ENCODE peak calls at places on chromosomes 5 and 9, in nine cellular contexts. I, A, O, P, B, S, M, U and E are unnamed samples.

GRCh38 chr9:134536101-134536900 is 105.3 kb upstream of the COL5A1 start:
- DNase-seq in M (peak), P (no peak), B (peak), S (peak), A (peak), O (peak), I (no peak), U (no peak), E (no peak)

GRCh38 chr5:180636016-180636402 is 13.4 kb downstream of the FLT4 start:
- DNase-seq in A (no peak), P (no peak), S (no peak), M (no peak), O (no peak), B (no peak), U (no peak), I (no peak), E (peak)

GRCh38 chr5:61809651-61810050 is 477.6 kb downstream of the ZSWIM6 start:
- DNase-seq in O (no peak), U (no peak), I (peak), P (no peak), A (no peak), M (no peak), S (no peak), B (no peak), E (no peak)

GRCh38 chr5:169906745-169907649 is 73.3 kb downstream of the INSYN2B start:
- DNase-seq in S (no peak), I (no peak), B (no peak), A (peak), M (no peak), U (no peak), O (peak), P (no peak), E (no peak)

GRCh38 chr5:54844905-54845566 is 140.4 kb downstream of the ESM1 start:
- DNase-seq in U (no peak), P (peak), A (peak), B (peak), S (peak), M (peak), I (peak), O (peak), E (no peak)

GRCh38 chr9:114591206-114591853 is 3.8 kb downstream of the ATP6V1G1 start:
- DNase-seq in U (no peak), B (no peak), M (no peak), O (no peak), I (no peak), S (no peak), A (peak), P (no peak), E (no peak)

GRCh38 chr5:98927988-98928801 is 612 bp downstream of the CHD1 start:
- DNase-seq in O (peak), I (peak), A (peak), S (peak), M (peak), B (peak), U (peak), P (no peak), E (peak)

GRCh38 chr9:100670719-100671118 is 92.8 kb downstream of the CAVIN4 start:
- DNase-seq in M (no peak), O (no peak), U (no peak), I (no peak), B (no peak), P (no peak), S (no peak), A (no peak), E (no peak)

GRCh38 chr9:109264865-109265532 is 55.9 kb downstream of the EPB41L4B start:
- DNase-seq in P (no peak), U (peak), B (peak), M (no peak), S (no peak), O (no peak), I (peak), A (no peak), E (no peak)

GRCh38 chr9:114364528-114365041 is 23.2 kb downstream of the AKNA start:
- DNase-seq in S (no peak), M (no peak), O (no peak), A (no peak), B (no peak), I (no peak), P (no peak), U (no peak), E (peak)

GRCh38 chr5:29750453-29750852 is 1443.0 kb upstream of the CDH6 start:
- DNase-seq in U (no peak), P (no peak), M (no peak), S (no peak), A (no peak), I (no peak), O (no peak), B (no peak), E (no peak)

GRCh38 chr9:104276709-104277245 is 182.7 kb downstream of the SMC2 start:
- DNase-seq in O (no peak), S (peak), A (no peak), P (no peak), I (peak), B (peak), U (no peak), M (peak), E (no peak)

GRCh38 chr5:123647066-123647465 is 135.1 kb downstream of the CSNK1G3 start:
- DNase-seq in I (no peak), S (no peak), A (no peak), U (no peak), O (no peak), M (no peak), P (no peak), B (no peak), E (no peak)

GRCh38 chr9:132207839-132208615 is 46.2 kb downstream of the NTNG2 start:
- DNase-seq in S (no peak), P (no peak), I (no peak), B (no peak), A (no peak), O (no peak), U (no peak), M (no peak), E (no peak)

GRCh38 chr5:151448038-151448985 is 909 bp downstream of the SLC36A1 start:
- DNase-seq in A (peak), M (peak), I (peak), S (no peak), O (no peak), U (peak), B (no peak), P (no peak), E (no peak)
- TF ChIP-seq CTCF in A (no peak), M (peak), I (peak), S (peak), O (no peak), U (peak), B (peak), P (no peak), E (no peak)

DNA sequence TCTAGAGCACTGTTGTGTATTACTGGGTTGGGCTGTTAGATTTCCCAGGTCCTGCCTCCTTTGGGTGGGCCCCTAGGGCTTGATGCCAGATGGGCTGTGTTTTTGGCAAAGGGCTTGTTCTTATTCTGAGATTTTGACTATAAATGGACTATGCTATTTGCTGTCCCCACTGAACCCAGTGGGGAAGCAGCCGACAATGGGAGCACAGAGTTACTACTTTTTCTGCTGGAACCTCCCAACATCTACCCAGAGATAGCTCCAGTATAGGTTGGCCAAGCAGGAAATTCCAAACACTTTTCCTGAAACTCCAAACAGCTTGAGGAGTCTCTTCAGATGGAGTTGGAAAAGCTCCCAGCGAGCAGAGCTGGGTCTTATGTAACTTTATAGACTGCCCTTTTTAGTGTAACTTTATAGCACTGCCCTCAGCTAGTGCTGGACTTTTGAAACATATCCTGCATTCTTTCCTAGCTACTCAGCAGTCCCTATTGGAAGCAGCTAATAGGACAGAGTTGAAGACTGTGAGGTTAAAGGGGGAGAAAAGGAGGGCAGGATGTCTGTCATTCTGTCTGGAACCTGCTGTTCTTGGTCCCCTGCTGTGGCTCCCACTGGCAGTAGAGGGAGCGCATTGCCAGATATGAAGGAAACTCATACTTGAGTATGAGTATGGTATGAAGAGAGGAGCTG is 21.0 kb downstream of the RUSC2 start:
- DNase-seq in M (peak), A (peak), B (peak), P (no peak), I (peak), S (peak), O (peak), U (peak), E (no peak)
- TF ChIP-seq CTCF in M (peak), A (no peak), B (peak), P (no peak), I (peak), S (no peak), O (peak), U (no peak), E (no peak)

DNA sequence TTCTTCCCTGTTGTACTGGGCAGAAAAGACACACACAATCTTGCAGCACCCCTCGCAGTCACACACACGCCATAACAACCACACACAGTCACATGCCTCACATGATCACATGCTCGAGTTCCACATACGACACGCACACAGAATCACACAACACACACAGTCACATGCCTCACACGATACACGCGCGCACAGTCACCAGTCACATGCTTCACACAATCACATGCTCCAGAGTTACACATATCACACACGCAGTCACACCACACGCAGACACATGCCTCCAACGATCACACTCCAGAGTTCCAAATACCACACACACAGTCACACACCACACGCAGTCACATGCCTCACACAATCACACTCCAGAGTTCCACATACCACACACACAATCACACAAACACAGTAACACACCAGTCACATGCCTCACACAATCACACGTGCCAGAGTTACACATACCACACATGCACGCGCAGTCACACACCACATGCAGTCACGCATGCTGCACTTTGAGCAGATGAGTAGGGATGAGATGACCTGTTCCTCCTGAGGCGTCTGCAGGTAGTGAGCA is 49.0 kb upstream of the LRRC14B start:
- DNase-seq in B (no peak), S (no peak), I (no peak), U (no peak), O (no peak), P (no peak), M (no peak), A (no peak), E (no peak)
- TF ChIP-seq CTCF in B (no peak), S (no peak), I (no peak), U (no peak), O (no peak), P (no peak), M (no peak), A (no peak), E (no peak)

DNA sequence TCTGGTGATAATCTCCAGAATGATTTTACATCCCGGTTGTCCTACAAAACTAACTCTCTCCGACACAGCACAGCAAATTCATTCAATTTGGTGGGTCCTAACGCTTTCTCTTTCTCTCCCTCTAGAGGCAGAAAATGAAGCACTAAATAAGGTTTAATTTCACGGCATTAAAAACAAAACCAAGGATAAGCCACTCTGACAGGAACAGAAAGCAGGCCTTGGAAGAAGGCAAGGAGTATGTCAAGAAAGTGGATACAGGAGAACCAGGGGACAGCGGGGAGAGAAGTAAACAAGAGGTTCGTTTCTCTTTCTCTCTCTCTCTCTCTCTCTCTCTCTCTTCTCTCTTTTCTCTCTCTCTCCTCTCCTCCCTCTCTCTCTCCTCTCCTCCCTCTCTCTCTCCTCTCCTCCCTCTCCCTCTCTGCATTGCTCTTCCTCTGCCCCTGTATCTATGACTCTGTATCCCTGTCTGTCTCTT is 49.8 kb downstream of the EBF1 start:
- DNase-seq in I (peak), M (peak), U (no peak), A (peak), P (no peak), B (peak), S (peak), O (peak), E (no peak)
- TF ChIP-seq CTCF in I (peak), M (peak), U (peak), A (peak), P (peak), B (peak), S (peak), O (peak), E (peak)

GRCh38 chr9:92808726-92809451 is 44.3 kb upstream of the BICD2 start:
- DNase-seq in I (peak), B (peak), A (peak), M (peak), P (no peak), S (peak), O (peak), U (peak), E (peak)
- TF ChIP-seq CTCF in I (peak), B (peak), A (peak), M (peak), P (peak), S (no peak), O (peak), U (no peak), E (no peak)